ENCODE peak calls at places on chromosomes 1 and 21, in six cellular contexts. J is NB4; L is NCI-H345; K is effector memory CD4-positive, alpha-beta T cell; C is left lung; T is fibroblast of lung. D is an unnamed sample.

GRCh38 chr1:111366256-111366655 is 61.3 kb downstream of the OVGP1 start:
- DNase-seq in T (peak; percentile 23), L (no peak), J (no peak), C (no peak), K (no peak), D (no peak)

GRCh38 chr1:61130338-61131000 is 48.1 kb downstream of the NFIA start:
- DNase-seq in C (no peak), K (no peak), L (no peak), T (no peak), J (no peak), D (no peak)

GRCh38 chr1:244084763-244085162 is 33.7 kb downstream of the ZBTB18 start:
- DNase-seq in C (no peak), T (no peak), L (no peak), K (no peak), J (no peak), D (no peak)

GRCh38 chr21:43849532-43850299 is 15.3 kb upstream of the AGPAT3 start:
- DNase-seq in K (no peak), J (no peak), C (peak; percentile 78), L (no peak), T (no peak), D (no peak)

GRCh38 chr21:14737922-14738321 is 191.8 kb upstream of the SAMSN1 start:
- DNase-seq in J (peak; percentile 80), C (no peak), L (no peak), T (no peak), K (peak; percentile 7), D (no peak)

GRCh38 chr1:36382669-36383068 is 3.1 kb downstream of the STK40 start:
- DNase-seq in K (no peak), L (no peak), J (no peak), T (no peak), C (no peak), D (no peak)

GRCh38 chr21:46054447-46054846 is 43.5 kb upstream of the COL6A2 start:
- DNase-seq in T (peak; percentile 66), C (peak; percentile 72), K (no peak), J (no peak), L (no peak), D (no peak)

GRCh38 chr1:210727709-210728108 is 399.0 kb downstream of the HHAT start:
- DNase-seq in L (no peak), J (no peak), C (no peak), K (no peak), T (no peak), D (no peak)

GRCh38 chr1:156893048-156893953 is at the start of gene PEAR1:
- DNase-seq in K (no peak), C (peak; percentile 75), J (no peak), T (peak; percentile 47), L (no peak), D (no peak)

GRCh38 chr1:154433161-154433681 is 28.1 kb downstream of the IL6R start:
- DNase-seq in J (no peak), L (no peak), C (no peak), K (no peak), T (no peak), D (no peak)

GRCh38 chr1:225962440-225962975 is 21.5 kb upstream of the LEFTY2 start:
- DNase-seq in J (peak; percentile 57), T (no peak), L (no peak), C (peak; percentile 86), K (peak; percentile 16), D (peak; percentile 22)

GRCh38 chr21:31873696-31874599 is 1.1 kb downstream of the HUNK start:
- DNase-seq in T (peak; percentile 25), C (peak; percentile 87), J (peak; percentile 74), L (peak; percentile 79), K (no peak), D (no peak)

GRCh38 chr1:30988045-30988444 is 77.5 kb downstream of the PUM1 start:
- DNase-seq in J (no peak), K (no peak), L (no peak), C (no peak), T (no peak), D (no peak)

GRCh38 chr1:165851034-165851658 is 23.7 kb downstream of the UCK2 start:
- DNase-seq in K (no peak), J (peak; percentile 90), L (no peak), T (peak; percentile 56), C (no peak), D (no peak)

GRCh38 chr1:222167111-222167510 is 380.8 kb downstream of the HHIPL2 start:
- DNase-seq in K (no peak), T (peak; percentile 94), C (peak; percentile 49), L (no peak), J (peak; percentile 41), D (no peak)

GRCh38 chr1:102799496-102799895 is 308.8 kb downstream of the COL11A1 start:
- DNase-seq in J (no peak), K (no peak), C (no peak), T (peak; percentile 56), L (no peak), D (no peak)

GRCh38 chr1:179599623-179600249 is 8.1 kb downstream of the TDRD5 start:
- DNase-seq in J (peak; percentile 61), T (peak; percentile 19), L (peak; percentile 61), K (no peak), C (no peak), D (peak; percentile 23)

GRCh38 chr1:5770981-5771765 is 221.1 kb downstream of the NPHP4 start:
- DNase-seq in L (peak; percentile 67), K (no peak), T (no peak), J (peak; percentile 78), C (peak; percentile 72), D (no peak)

GRCh38 chr1:243488459-243489163 is 232.8 kb downstream of the SDCCAG8 start:
- DNase-seq in L (no peak), K (no peak), T (no peak), J (no peak), C (no peak), D (no peak)

GRCh38 chr1:183739082-183739481 is 65.8 kb upstream of the RGL1 start:
- DNase-seq in C (no peak), K (no peak), J (no peak), L (no peak), T (no peak), D (no peak)

GRCh38 chr1:83996621-83997020 is 2.3 kb downstream of the TTLL7 start:
- DNase-seq in C (no peak), K (no peak), J (no peak), T (peak; percentile 88), L (no peak), D (no peak)

GRCh38 chr1:25430073-25430665 is 528 bp upstream of the MACO1 start:
- DNase-seq in J (peak; percentile 88), C (peak; percentile 96), K (peak; percentile 83), T (peak; percentile 81), L (peak; percentile 92), D (peak; percentile 66)

GRCh38 chr1:118151312-118151937 is 33.6 kb downstream of the SPAG17 start:
- DNase-seq in C (no peak), K (no peak), T (peak; percentile 34), J (peak; percentile 64), L (peak; percentile 48), D (no peak)

GRCh38 chr1:182784556-182785171 is 4.9 kb upstream of the NPL start:
- DNase-seq in L (peak; percentile 56), T (peak; percentile 37), K (no peak), C (no peak), J (peak; percentile 63), D (peak; percentile 65)

GRCh38 chr1:50774759-50775351 is 185.2 kb downstream of the FAF1 start:
- DNase-seq in L (peak; percentile 75), T (peak; percentile 45), K (no peak), J (peak; percentile 65), C (no peak), D (peak; percentile 79)

GRCh38 chr1:166971252-166971651 is 4.1 kb downstream of the ILDR2 start:
- DNase-seq in K (no peak), J (no peak), L (no peak), C (no peak), T (no peak), D (no peak)

GRCh38 chr1:111286912-111287311 is 3.7 kb upstream of the CHIA start:
- DNase-seq in K (no peak), C (no peak), J (no peak), T (no peak), L (no peak), D (no peak)

GRCh38 chr1:56375184-56375837 is 204.1 kb downstream of the PLPP3 start:
- DNase-seq in L (peak; percentile 42), C (no peak), K (no peak), T (peak; percentile 68), J (no peak), D (no peak)

GRCh38 chr1:62437273-62437945 is 560 bp downstream of the USP1 start:
- DNase-seq in J (peak; percentile 51), T (peak; percentile 11), C (peak; percentile 89), L (peak; percentile 46), K (peak; percentile 7), D (no peak)

D was measured in NCI-H774.